ENCODE peak calls at places on chromosome 2, in nine cellular contexts. R is A549, P is transverse colon, H is HCT116, Y is HepG2, F is body of pancreas, V is tibial nerve, J is adrenal gland, T is esophagus squamous epithelium. Q is an unnamed sample.
A peak's percentile ranks its signal among the peaks of the same experiment; 100 is the strongest.

GRCh38 chr2:72278046-72278445 is 130.4 kb upstream of the CYP26B1 start:
- DNase-seq in R (no peak), P (no peak), H (no peak), Y (no peak), F (no peak), V (no peak), J (no peak), T (no peak), Q (no peak)

GRCh38 chr2:196403471-196403870 is 232.1 kb upstream of the STK17B start:
- DNase-seq in R (no peak), P (no peak), H (no peak), Y (no peak), F (no peak), V (no peak), J (no peak), T (no peak), Q (no peak)

GRCh38 chr2:77054938-77055337 is 467.2 kb downstream of the LRRTM4 start:
- DNase-seq in R (no peak), P (no peak), H (no peak), Y (no peak), F (no peak), V (no peak), J (no peak), T (no peak), Q (no peak)

GRCh38 chr2:226179010-226179409 is 620.6 kb downstream of the IRS1 start:
- DNase-seq in R (no peak), P (no peak), H (peak; percentile 69), Y (no peak), F (no peak), V (no peak), J (no peak), T (no peak), Q (no peak)

GRCh38 chr2:197445746-197446145 is 7.6 kb upstream of the COQ10B start:
- DNase-seq in R (no peak), P (no peak), H (no peak), Y (no peak), F (no peak), V (no peak), J (no peak), T (no peak), Q (no peak)

GRCh38 chr2:109324859-109325258 is 195.9 kb downstream of the SH3RF3 start:
- DNase-seq in R (no peak), P (peak; percentile 51), H (no peak), Y (no peak), F (peak; percentile 35), V (peak; percentile 74), J (peak; percentile 75), T (no peak), Q (peak; percentile 32)

GRCh38 chr2:158740591-158740990 is 54.5 kb upstream of the DAPL1 start:
- DNase-seq in R (no peak), P (no peak), H (no peak), Y (no peak), F (no peak), V (no peak), J (no peak), T (no peak), Q (no peak)

GRCh38 chr2:211864328-211864727 is 674.3 kb downstream of the ERBB4 start:
- DNase-seq in R (no peak), P (no peak), H (no peak), Y (no peak), F (no peak), V (no peak), J (no peak), T (no peak), Q (no peak)

GRCh38 chr2:25044011-25044410 is 2.1 kb downstream of the EFR3B start:
- DNase-seq in R (no peak), P (no peak), H (no peak), Y (no peak), F (no peak), V (no peak), J (no peak), T (no peak), Q (no peak)

GRCh38 chr2:29611850-29612249 is 309.5 kb downstream of the ALK start:
- DNase-seq in R (no peak), P (no peak), H (no peak), Y (no peak), F (no peak), V (no peak), J (no peak), T (no peak), Q (no peak)

GRCh38 chr2:63977904-63978303 is 41.3 kb downstream of the VPS54 start:
- DNase-seq in R (no peak), P (no peak), H (no peak), Y (no peak), F (no peak), V (no peak), J (no peak), T (no peak), Q (no peak)

GRCh38 chr2:23452853-23453420 is 68.0 kb downstream of the KLHL29 start:
- DNase-seq in R (no peak), P (no peak), H (no peak), Y (no peak), F (no peak), V (no peak), J (no peak), T (no peak), Q (no peak)

GRCh38 chr2:188158337-188159100 is 133.2 kb upstream of the GULP1 start:
- DNase-seq in R (no peak), P (no peak), H (no peak), Y (no peak), F (no peak), V (no peak), J (no peak), T (no peak), Q (no peak)

GRCh38 chr2:225041871-225042799 is at the start of gene DOCK10:
- DNase-seq in R (peak; percentile 21), P (peak; percentile 24), H (no peak), Y (no peak), F (no peak), V (no peak), J (peak; percentile 64), T (no peak), Q (no peak)
- H3K4me1 ChIP-seq in R (peaks cover 42% of the 10 kb centered on the region), P (peaks cover 11% of the 10 kb centered on the region), H (no peaks in the 10 kb centered on the region), Y (no peaks in the 10 kb centered on the region), F (peaks cover 16% of the 10 kb centered on the region), V (peaks cover 4% of the 10 kb centered on the region), J (peaks cover 14% of the 10 kb centered on the region), T (no peaks in the 10 kb centered on the region), Q (no peaks in the 10 kb centered on the region)

GRCh38 chr2:228318218-228318617 is 136.7 kb upstream of the SPHKAP start:
- DNase-seq in R (peak; percentile 1), P (peak; percentile 11), H (peak; percentile 27), Y (peak; percentile 12), F (peak; percentile 40), V (no peak), J (peak; percentile 44), T (no peak), Q (peak; percentile 16)
- TF ChIP-seq CTCF in R (peak; percentile 34), P (peak; percentile 41), H (peak; percentile 70), Y (peak; percentile 50), F (peak; percentile 61), V (no peak), J (peak; percentile 42), T (no peak), Q (peak; percentile 35)

DNA sequence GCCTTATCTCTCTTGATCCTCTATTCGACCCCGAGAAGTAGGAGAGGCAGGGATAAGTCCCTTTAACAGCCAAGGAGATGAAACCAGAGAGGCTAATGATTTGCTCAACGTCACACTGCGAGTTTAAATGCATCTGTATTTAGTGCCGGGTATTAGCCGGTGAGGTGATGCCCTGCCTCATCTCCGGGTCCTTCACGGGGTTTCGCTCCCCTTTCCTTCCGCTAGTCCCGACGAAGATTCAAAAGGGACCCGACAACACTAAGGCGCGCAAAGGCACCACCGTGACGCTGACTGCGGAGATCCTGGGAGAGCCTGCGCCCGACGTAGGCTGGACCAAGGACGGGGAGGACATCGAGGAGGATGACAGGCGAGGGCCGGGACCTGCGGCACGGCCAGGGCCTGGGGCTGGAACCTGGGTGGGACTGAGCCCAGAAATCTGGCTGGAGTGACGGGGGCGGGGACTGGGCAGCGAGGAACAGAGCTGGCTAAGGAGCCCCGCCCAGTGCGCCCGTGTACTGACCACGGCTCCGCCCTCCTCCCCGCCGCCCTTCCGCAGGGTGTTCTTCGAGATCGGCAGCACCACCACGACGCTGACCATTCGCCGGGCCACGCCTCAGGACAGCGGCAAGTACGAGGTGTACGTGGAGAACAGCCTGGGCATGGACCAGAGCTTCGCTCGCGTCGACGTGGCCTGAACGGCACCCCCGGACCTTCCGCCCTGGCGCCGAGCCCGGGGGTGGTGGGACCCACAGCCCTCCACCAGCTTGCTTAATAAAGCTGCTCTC is 1.0 kb upstream of the GMPPA start:
- DNase-seq in R (peak; percentile 88), P (peak; percentile 95), H (peak; percentile 56), Y (peak; percentile 38), F (peak; percentile 91), V (peak; percentile 79), J (peak; percentile 81), T (peak; percentile 27), Q (peak; percentile 96)
- TF ChIP-seq POLR2A in R (peak; percentile 63), P (peak; percentile 85), H (peak; percentile 8), Y (no peak), F (peak; percentile 82), V (peak; percentile 18), J (peak; percentile 69), T (no peak), Q (peak; percentile 86)

GRCh38 chr2:177243073-177243472 is 21.5 kb downstream of the NFE2L2 start:
- DNase-seq in R (no peak), P (no peak), H (no peak), Y (no peak), F (no peak), V (no peak), J (no peak), T (no peak), Q (no peak)

GRCh38 chr2:177245010-177245422 is 19.5 kb downstream of the NFE2L2 start:
- DNase-seq in R (peak; percentile 62), P (no peak), H (peak; percentile 64), Y (no peak), F (no peak), V (no peak), J (no peak), T (no peak), Q (no peak)

GRCh38 chr2:177243476-177243875 is 21.1 kb downstream of the NFE2L2 start:
- DNase-seq in R (no peak), P (no peak), H (no peak), Y (no peak), F (no peak), V (no peak), J (no peak), T (no peak), Q (no peak)

GRCh38 chr2:177246000-177246399 is 18.5 kb downstream of the NFE2L2 start:
- DNase-seq in R (no peak), P (no peak), H (no peak), Y (no peak), F (no peak), V (no peak), J (no peak), T (no peak), Q (no peak)

GRCh38 chr2:177244244-177244771 is 20.2 kb downstream of the NFE2L2 start:
- DNase-seq in R (no peak), P (no peak), H (no peak), Y (no peak), F (no peak), V (no peak), J (no peak), T (no peak), Q (no peak)
- H3K4me1 ChIP-seq in R (peaks cover 98% of the 10 kb centered on the region), P (peaks cover 68% of the 10 kb centered on the region), H (peaks cover 95% of the 10 kb centered on the region), Y (peaks cover 97% of the 10 kb centered on the region), F (peaks cover 86% of the 10 kb centered on the region), V (peaks cover 82% of the 10 kb centered on the region), J (peaks cover 91% of the 10 kb centered on the region), T (peaks cover 90% of the 10 kb centered on the region), Q (peaks cover 100% of the 10 kb centered on the region)